ENCODE peak calls at places on chromosomes 2 and 18, in seven cellular contexts. I is choroid plexus epithelial cell, U is Peyer's patch, L is esophagus muscularis mucosa, Y is GM13977, R is GM13976, T is type B pancreatic cell. G is an unnamed sample.

GRCh38 chr2:198314559-198315153 is 510.3 kb downstream of the PLCL1 start:
- DNase-seq in R (no peak), U (no peak), T (no peak), I (peak), Y (no peak), L (no peak), G (no peak)

GRCh38 chr2:151029406-151030157 is 232.1 kb downstream of the RBM43 start:
- DNase-seq in I (peak), Y (no peak), R (no peak), T (no peak), U (no peak), L (no peak), G (no peak)

GRCh38 chr2:74984947-74985637 is 26.6 kb downstream of the POLE4 start:
- DNase-seq in Y (no peak), U (no peak), L (no peak), R (no peak), I (no peak), T (no peak), G (no peak)

GRCh38 chr18:5456577-5457466 is 87.0 kb downstream of the EPB41L3 start:
- DNase-seq in Y (no peak), T (no peak), L (no peak), I (peak), U (no peak), R (no peak), G (no peak)

GRCh38 chr2:42792583-42793313 is at the start of gene HAAO:
- DNase-seq in Y (peak), L (no peak), I (no peak), R (peak), T (no peak), U (peak), G (peak)

GRCh38 chr2:167592441-167592840 is 655.0 kb downstream of the STK39 start:
- DNase-seq in L (no peak), T (no peak), Y (no peak), R (no peak), U (no peak), I (no peak), G (no peak)

GRCh38 chr2:240931319-240931949 is 25.3 kb downstream of the CROCC2 start:
- DNase-seq in L (no peak), Y (no peak), I (no peak), U (peak), T (no peak), R (no peak), G (peak)

GRCh38 chr2:148201075-148202004 is 180.4 kb downstream of the MBD5 start:
- DNase-seq in Y (no peak), I (peak), L (no peak), U (peak), T (no peak), R (no peak), G (no peak)

GRCh38 chr2:231709981-231710750 is 1.8 kb downstream of the PTMA start:
- DNase-seq in R (peak), L (no peak), T (peak), U (peak), Y (peak), I (peak), G (peak)

GRCh38 chr2:56680971-56681631 is 497.3 kb downstream of the CCDC85A start:
- DNase-seq in Y (no peak), U (no peak), T (no peak), L (no peak), R (no peak), I (peak), G (no peak)

GRCh38 chr2:38528008-38528442 is 74.7 kb downstream of the HNRNPLL start:
- DNase-seq in I (peak), T (no peak), Y (no peak), R (peak), U (no peak), L (no peak), G (no peak)

GRCh38 chr2:28291811-28292455 is 100.7 kb upstream of the FOSL2 start:
- DNase-seq in U (no peak), R (no peak), I (no peak), Y (no peak), T (no peak), L (no peak), G (no peak)

GRCh38 chr18:77911973-77912372 is 662.3 kb downstream of the GALR1 start:
- DNase-seq in Y (no peak), U (no peak), L (no peak), I (no peak), R (no peak), T (no peak), G (no peak)

GRCh38 chr2:147910990-147911473 is 66.2 kb downstream of the ACVR2A start:
- DNase-seq in I (peak), R (no peak), T (no peak), U (no peak), L (no peak), Y (peak), G (no peak)

GRCh38 chr18:61893304-61893970 is 630 bp upstream of the RNF152 start:
- DNase-seq in L (peak), I (peak), R (peak), Y (peak), U (peak), T (peak), G (peak)

GRCh38 chr18:48317781-48318381 is 91.3 kb downstream of the ZBTB7C start:
- DNase-seq in I (no peak), U (no peak), Y (no peak), T (no peak), L (no peak), R (no peak), G (no peak)

GRCh38 chr18:48316177-48316576 is 93.0 kb downstream of the ZBTB7C start:
- DNase-seq in T (no peak), Y (no peak), R (no peak), I (no peak), L (no peak), U (no peak), G (no peak)

GRCh38 chr18:48313803-48314202 is 95.4 kb downstream of the ZBTB7C start:
- DNase-seq in T (no peak), U (no peak), Y (no peak), R (no peak), L (no peak), I (no peak), G (no peak)

GRCh38 chr18:48312066-48312465 is 97.1 kb downstream of the ZBTB7C start:
- DNase-seq in U (no peak), Y (no peak), I (no peak), L (no peak), R (no peak), T (no peak), G (no peak)

GRCh38 chr18:48314694-48315093 is 94.5 kb downstream of the ZBTB7C start:
- DNase-seq in I (no peak), L (no peak), R (no peak), Y (no peak), T (no peak), U (no peak), G (no peak)
- TF ChIP-seq CTCF in I (no peak), L (no peak), R (no peak), Y (no peak), T (no peak), U (no peak), G (no peak)

GRCh38 chr2:227404575-227404974 is 16.8 kb upstream of the SCYGR1 start:
- DNase-seq in Y (no peak), R (no peak), L (no peak), T (no peak), U (no peak), I (no peak), G (no peak)

GRCh38 chr2:227402959-227403358 is 15.2 kb upstream of the SCYGR1 start:
- DNase-seq in R (no peak), Y (no peak), I (no peak), T (no peak), L (no peak), U (no peak), G (no peak)

GRCh38 chr2:227407601-227408089 is 19.9 kb upstream of the SCYGR1 start:
- DNase-seq in L (no peak), Y (no peak), R (no peak), I (peak), U (no peak), T (no peak), G (no peak)

GRCh38 chr2:227410191-227410590 is 22.4 kb upstream of the SCYGR1 start:
- DNase-seq in L (no peak), U (no peak), Y (no peak), T (no peak), I (no peak), R (no peak), G (no peak)

GRCh38 chr2:227406177-227407031 is 18.7 kb upstream of the SCYGR1 start:
- DNase-seq in T (no peak), L (no peak), Y (peak), I (peak), U (no peak), R (peak), G (peak)
- TF ChIP-seq CTCF in T (peak), L (peak), Y (peak), I (peak), U (peak), R (peak), G (peak)

DNA sequence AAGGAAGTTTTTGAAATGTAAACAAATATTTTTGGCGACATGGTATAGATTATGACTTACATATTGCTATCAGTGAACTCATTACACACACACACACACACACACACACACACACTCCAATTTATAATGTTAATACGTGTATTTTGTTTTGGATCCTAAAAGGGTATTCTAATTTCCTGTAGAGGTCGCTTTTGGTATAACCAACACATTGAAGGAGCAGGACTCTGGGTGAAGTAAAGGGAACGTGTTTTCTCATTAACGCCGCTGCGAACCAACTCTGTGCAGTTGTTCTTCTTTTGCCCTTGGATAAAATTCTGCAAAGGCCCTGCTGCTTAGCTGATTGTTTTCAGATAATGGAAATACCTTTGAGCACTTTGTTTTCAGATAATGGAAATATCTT is 190.4 kb downstream of the PMAIP1 start:
- DNase-seq in Y (no peak), U (no peak), L (no peak), I (peak), R (peak), T (no peak), G (no peak)
- TF ChIP-seq CTCF in Y (no peak), U (no peak), L (no peak), I (peak), R (peak), T (no peak), G (no peak)

GRCh38 chr2:71223767-71224333 is 3.1 kb downstream of the PAIP2B start:
- DNase-seq in T (no peak), R (no peak), Y (no peak), I (peak), U (no peak), L (no peak), G (no peak)
- TF ChIP-seq CTCF in T (peak), R (peak), Y (peak), I (peak), U (peak), L (peak), G (peak)

DNA sequence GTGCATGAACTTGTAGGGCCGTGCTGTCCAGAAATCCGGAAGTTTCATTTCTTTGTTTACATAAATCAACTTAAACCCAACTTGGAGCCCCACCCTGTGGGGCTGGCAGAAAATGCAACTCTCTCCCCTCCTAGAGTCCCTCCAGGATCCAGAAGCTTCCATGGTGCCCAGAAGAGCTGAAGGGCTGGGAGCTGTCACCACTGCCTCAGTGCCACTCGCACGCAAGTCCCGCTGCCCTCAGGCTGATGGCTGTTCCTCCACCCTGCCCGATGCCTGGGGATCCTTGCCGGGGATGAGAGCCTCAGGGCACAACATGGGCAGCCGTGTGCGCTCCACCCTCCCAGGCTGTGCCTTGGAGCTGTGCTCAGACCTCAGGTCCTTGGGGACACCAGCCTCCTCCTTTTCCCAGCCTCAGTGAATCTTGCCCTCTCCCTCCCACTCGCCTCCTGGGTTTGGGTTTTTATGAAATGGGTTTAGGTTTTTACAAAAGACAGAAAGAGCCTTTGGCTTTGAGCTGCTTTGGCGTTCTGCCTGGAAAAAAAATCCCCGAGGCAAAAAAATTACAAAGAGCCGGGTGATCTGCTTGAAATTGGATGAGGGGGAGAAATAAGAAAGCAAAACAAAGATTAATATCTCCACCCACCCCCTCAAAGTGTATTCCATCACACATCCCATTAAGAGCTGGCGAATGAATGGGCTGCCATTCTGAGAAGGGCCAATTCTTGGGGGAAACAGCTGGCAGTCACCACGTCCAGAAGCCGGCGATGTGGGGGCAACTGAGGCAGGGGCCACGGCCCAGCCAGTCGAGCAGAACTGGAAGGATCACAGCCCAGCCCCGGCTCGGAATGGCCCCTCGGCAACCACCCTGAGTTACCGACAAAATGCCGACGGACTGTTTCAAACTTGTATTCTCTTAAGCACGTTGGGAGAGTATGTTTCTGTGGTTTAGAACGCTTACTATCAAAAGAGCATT is 155.4 kb downstream of the TWIST2 start:
- DNase-seq in L (no peak), T (peak), R (no peak), U (peak), I (peak), Y (no peak), G (no peak)
- TF ChIP-seq CTCF in L (peak), T (no peak), R (no peak), U (no peak), I (peak), Y (no peak), G (peak)

GRCh38 chr2:88303865-88304264 is 133.7 kb downstream of the THNSL2 start:
- DNase-seq in Y (no peak), L (no peak), R (no peak), U (no peak), I (no peak), T (no peak), G (no peak)

GRCh38 chr2:88310787-88311186 is 140.6 kb downstream of the THNSL2 start:
- DNase-seq in Y (no peak), T (no peak), I (no peak), R (no peak), L (no peak), U (no peak), G (no peak)

GRCh38 chr2:88307817-88308216 is 137.7 kb downstream of the THNSL2 start:
- DNase-seq in U (no peak), Y (peak), T (no peak), I (peak), R (peak), L (no peak), G (no peak)
- TF ChIP-seq CTCF in U (peak), Y (peak), T (peak), I (peak), R (peak), L (no peak), G (peak)

GRCh38 chr2:68157002-68157401 is 686 bp upstream of the PNO1 start:
- DNase-seq in R (no peak), T (no peak), Y (no peak), I (peak), L (no peak), U (no peak), G (peak)
- TF ChIP-seq CTCF in R (no peak), T (no peak), Y (no peak), I (peak), L (no peak), U (no peak), G (no peak)

GRCh38 chr2:138615257-138615656 is 113.7 kb downstream of the SPOPL start:
- DNase-seq in I (peak), T (no peak), L (no peak), U (no peak), Y (peak), R (no peak), G (no peak)

GRCh38 chr2:138622606-138623005 is 121.0 kb downstream of the SPOPL start:
- DNase-seq in T (no peak), R (no peak), I (no peak), Y (no peak), U (no peak), L (peak), G (no peak)

GRCh38 chr2:138621139-138621538 is 119.6 kb downstream of the SPOPL start:
- DNase-seq in Y (no peak), T (no peak), R (no peak), L (no peak), I (no peak), U (no peak), G (no peak)
- TF ChIP-seq CTCF in Y (no peak), T (no peak), R (no peak), L (no peak), I (no peak), U (no peak), G (no peak)

GRCh38 chr2:27220091-27220490 is 2.9 kb downstream of the CAD start:
- DNase-seq in I (no peak), R (no peak), T (no peak), L (no peak), U (no peak), Y (no peak), G (no peak)

GRCh38 chr2:27218614-27219013 is 1.4 kb downstream of the CAD start:
- DNase-seq in R (no peak), Y (no peak), I (no peak), L (no peak), U (no peak), T (no peak), G (no peak)

GRCh38 chr2:27214936-27215335 is 2.2 kb upstream of the CAD start:
- DNase-seq in L (no peak), U (no peak), I (no peak), T (no peak), R (no peak), Y (no peak), G (no peak)

GRCh38 chr2:27216416-27217137 is 592 bp upstream of the CAD start:
- DNase-seq in T (no peak), L (no peak), R (no peak), Y (no peak), I (no peak), U (no peak), G (no peak)

DNA sequence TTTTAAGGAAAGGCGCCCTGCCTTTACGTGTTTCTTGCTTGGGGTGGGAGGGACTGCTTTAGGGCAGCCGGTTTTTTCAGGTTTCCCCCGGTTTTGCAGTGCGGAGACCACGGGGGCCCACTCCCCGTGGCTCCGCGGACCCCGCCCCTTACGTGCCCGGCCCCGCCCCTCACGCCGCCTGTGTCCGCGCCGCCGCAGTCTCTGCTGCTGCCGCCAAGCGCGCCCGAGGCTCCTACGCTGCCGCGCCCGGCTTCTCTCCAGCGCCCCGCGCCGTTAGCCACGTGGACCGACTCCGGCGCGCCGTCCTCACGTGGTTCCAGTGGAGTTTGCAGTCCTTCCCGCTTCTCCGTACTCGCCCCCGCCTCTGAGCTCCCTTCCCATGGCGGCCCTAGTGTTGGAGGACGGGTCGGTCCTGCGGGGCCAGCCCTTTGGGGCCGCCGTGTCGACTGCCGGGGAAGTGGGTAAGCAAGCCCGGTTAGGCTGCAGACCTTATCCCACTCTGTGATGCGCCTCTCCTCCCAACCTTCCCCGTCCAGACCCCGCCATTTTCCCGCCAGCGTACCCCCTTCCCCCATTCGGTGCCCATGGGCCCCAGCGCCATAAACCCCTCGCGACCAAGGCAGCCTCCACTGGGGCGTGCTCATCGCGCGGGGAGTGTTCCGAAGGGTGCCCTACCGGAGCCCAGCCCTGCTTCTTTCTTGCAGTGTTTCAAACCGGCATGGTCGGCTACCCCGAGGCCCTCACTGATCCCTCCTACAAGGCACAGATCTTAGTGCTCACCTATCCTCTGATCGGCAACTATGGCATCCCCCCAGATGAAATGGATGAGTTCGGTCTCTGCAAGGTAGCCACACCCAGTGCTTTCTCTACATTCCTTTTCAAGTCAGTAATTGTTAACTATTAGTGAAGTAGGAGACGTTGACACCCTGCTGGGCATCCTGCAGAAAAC is at the start of gene CAD:
- DNase-seq in I (peak), R (peak), Y (peak), T (peak), U (peak), L (peak), G (peak)
- TF ChIP-seq CTCF in I (peak), R (peak), Y (peak), T (peak), U (peak), L (peak), G (no peak)

GRCh38 chr18:55775972-55776371 is 188.0 kb upstream of the TCF4 start:
- DNase-seq in L (no peak), I (no peak), Y (no peak), R (no peak), T (no peak), U (no peak), G (no peak)
- TF ChIP-seq CTCF in L (peak), I (peak), Y (no peak), R (no peak), T (peak), U (no peak), G (peak)

G was measured in osteocyte.